ENCODE peak calls at places on chromosomes 7 and 10, in five cellular contexts. K is mammary epithelial cell, N is H1, P is GM23338, B is PC-3. C is an unnamed sample.

GRCh38 chr10:63525021-63525420 is 3.8 kb downstream of the REEP3 start:
- DNase-seq in P (no peak), N (no peak), B (peak), K (no peak), C (no peak)

GRCh38 chr10:120570418-120570817 is 113.4 kb downstream of the PLPP4 start:
- DNase-seq in N (no peak), B (no peak), P (no peak), K (no peak), C (no peak)

GRCh38 chr10:43071881-43072650 is 4.8 kb upstream of the RET start:
- DNase-seq in P (no peak), B (no peak), N (no peak), K (no peak), C (no peak)

GRCh38 chr7:147509052-147509480 is 1081.5 kb upstream of the C7orf33 start:
- DNase-seq in K (peak), P (no peak), B (peak), N (no peak), C (peak)

GRCh38 chr10:17989908-17990767 is 38.4 kb downstream of the SLC39A12 start:
- DNase-seq in N (no peak), K (peak), B (peak), P (no peak), C (peak)

GRCh38 chr7:45100761-45101480 is 10.6 kb downstream of the TBRG4 start:
- DNase-seq in N (no peak), K (no peak), P (no peak), B (no peak), C (no peak)

GRCh38 chr10:131858583-131859340 is 42.0 kb upstream of the PPP2R2D start:
- DNase-seq in K (no peak), B (no peak), P (no peak), N (peak), C (no peak)

GRCh38 chr7:84149573-84149972 is 45.0 kb downstream of the SEMA3A start:
- DNase-seq in N (no peak), K (no peak), B (no peak), P (no peak), C (no peak)

GRCh38 chr10:70850097-70850496 is 34.3 kb downstream of the SGPL1 start:
- DNase-seq in P (no peak), K (no peak), N (no peak), B (no peak), C (peak)

GRCh38 chr10:29535012-29535777 is 99.6 kb downstream of the SVIL start:
- DNase-seq in P (peak), B (peak), K (peak), N (peak), C (peak)

GRCh38 chr7:51160990-51161615 is 155.5 kb downstream of the COBL start:
- DNase-seq in N (peak), K (peak), P (peak), B (peak), C (peak)

GRCh38 chr10:4781955-4782354 is 44.1 kb upstream of the AKR1E2 start:
- DNase-seq in P (no peak), N (no peak), K (peak), B (no peak), C (no peak)

GRCh38 chr10:111298031-111298430 is 221.2 kb downstream of the ADRA2A start:
- DNase-seq in B (no peak), N (no peak), P (no peak), K (no peak), C (no peak)

GRCh38 chr7:29866490-29866930 is 60.2 kb downstream of the WIPF3 start:
- DNase-seq in B (no peak), P (no peak), K (no peak), N (no peak), C (peak)

GRCh38 chr7:148031019-148031418 is 559.5 kb upstream of the C7orf33 start:
- DNase-seq in P (no peak), N (no peak), B (no peak), K (no peak), C (no peak)

GRCh38 chr7:27148031-27148775 is 629 bp upstream of the HOXA6 start:
- DNase-seq in P (peak), N (peak), K (peak), B (peak), C (no peak)

GRCh38 chr7:72007018-72007417 is 405.1 kb downstream of the CALN1 start:
- DNase-seq in P (no peak), B (no peak), K (no peak), N (no peak), C (no peak)

GRCh38 chr10:106609867-106610266 is 554.6 kb downstream of the SORCS1 start:
- DNase-seq in B (peak), K (peak), P (peak), N (no peak), C (no peak)

GRCh38 chr7:149050941-149051340 is 22.6 kb upstream of the PDIA4 start:
- DNase-seq in B (no peak), P (no peak), K (peak), N (no peak), C (peak)

GRCh38 chr10:24784061-24784460 is 60.4 kb upstream of the ARHGAP21 start:
- DNase-seq in N (no peak), B (no peak), K (peak), P (no peak), C (no peak)

GRCh38 chr10:28991326-28991725 is 297.5 kb upstream of the LYZL1 start:
- DNase-seq in B (peak), N (no peak), K (peak), P (no peak), C (peak)

GRCh38 chr10:122147731-122148130 is 123.4 kb upstream of the BTBD16 start:
- DNase-seq in N (no peak), B (no peak), K (no peak), P (no peak), C (peak)

GRCh38 chr10:52229271-52229931 is 84.7 kb upstream of the DKK1 start:
- DNase-seq in K (peak), B (peak), P (no peak), N (no peak), C (peak)

GRCh38 chr10:12350925-12351324 is 1.6 kb downstream of the CAMK1D start:
- DNase-seq in B (no peak), P (no peak), K (no peak), N (no peak), C (no peak)

GRCh38 chr10:75021851-75022250 is 89.6 kb upstream of the SAMD8 start:
- DNase-seq in K (no peak), N (no peak), B (peak), P (no peak), C (no peak)

GRCh38 chr7:96075510-96076349 is 246.2 kb downstream of the SLC25A13 start:
- DNase-seq in K (peak), N (peak), P (peak), B (peak), C (peak)

GRCh38 chr10:90885176-90885575 is 13.4 kb downstream of the RPP30 start:
- DNase-seq in N (no peak), P (no peak), B (peak), K (peak), C (peak)

GRCh38 chr7:11935905-11936304 is 103.9 kb upstream of the THSD7A start:
- DNase-seq in K (peak), N (no peak), B (peak), P (no peak), C (no peak)

GRCh38 chr7:27031289-27032172 is 64.3 kb downstream of the HOXA1 start:
- DNase-seq in P (no peak), N (no peak), K (peak), B (peak), C (peak)

GRCh38 chr10:4141471-4141870 is 356.5 kb upstream of the KLF6 start:
- DNase-seq in P (peak), B (no peak), N (no peak), K (peak), C (peak)

GRCh38 chr10:132057191-132057681 is 8.5 kb upstream of the JAKMIP3 start:
- DNase-seq in K (no peak), N (no peak), B (no peak), P (no peak), C (no peak)

GRCh38 chr10:49174261-49174925 is 13.8 kb downstream of the TMEM273 start:
- DNase-seq in K (no peak), B (no peak), N (peak), P (no peak), C (no peak)

GRCh38 chr7:77415822-77416620 is at the start of gene GSAP:
- DNase-seq in B (peak), N (peak), K (peak), P (peak), C (peak)

GRCh38 chr7:157444011-157444842 is 107.4 kb downstream of the DNAJB6 start:
- DNase-seq in K (no peak), N (peak), P (no peak), B (no peak), C (no peak)

GRCh38 chr7:137648166-137648565 is 198.6 kb downstream of the DGKI start:
- DNase-seq in K (peak), B (no peak), P (no peak), N (no peak), C (no peak)

GRCh38 chr7:118214833-118215182 is 9.7 kb upstream of the ANKRD7 start:
- DNase-seq in B (no peak), K (no peak), P (no peak), N (no peak), C (no peak)

GRCh38 chr7:129780257-129781127 is 169.0 kb downstream of the NRF1 start:
- DNase-seq in P (peak), B (peak), K (peak), N (peak), C (no peak)
- TF ChIP-seq EZH2 in P (no peak), B (no peak), K (no peak), N (no peak), C (peak)

GRCh38 chr7:20796565-20796964 is 9.9 kb upstream of the SP8 start:
- DNase-seq in P (no peak), B (no peak), K (no peak), N (no peak), C (no peak)

GRCh38 chr7:20798081-20798693 is 11.5 kb upstream of the SP8 start:
- DNase-seq in K (peak), P (peak), N (peak), B (peak), C (no peak)

GRCh38 chr7:20799566-20800377 is 13.1 kb upstream of the SP8 start:
- DNase-seq in K (no peak), B (no peak), P (peak), N (no peak), C (no peak)

GRCh38 chr7:20797174-20798080 is 10.7 kb upstream of the SP8 start:
- DNase-seq in K (peak), N (peak), B (no peak), P (peak), C (no peak)

GRCh38 chr7:20798694-20799121 is 12.0 kb upstream of the SP8 start:
- DNase-seq in K (no peak), P (peak), B (no peak), N (peak), C (no peak)
- TF ChIP-seq EZH2 in K (no peak), P (no peak), B (no peak), N (no peak), C (peak)

DNA sequence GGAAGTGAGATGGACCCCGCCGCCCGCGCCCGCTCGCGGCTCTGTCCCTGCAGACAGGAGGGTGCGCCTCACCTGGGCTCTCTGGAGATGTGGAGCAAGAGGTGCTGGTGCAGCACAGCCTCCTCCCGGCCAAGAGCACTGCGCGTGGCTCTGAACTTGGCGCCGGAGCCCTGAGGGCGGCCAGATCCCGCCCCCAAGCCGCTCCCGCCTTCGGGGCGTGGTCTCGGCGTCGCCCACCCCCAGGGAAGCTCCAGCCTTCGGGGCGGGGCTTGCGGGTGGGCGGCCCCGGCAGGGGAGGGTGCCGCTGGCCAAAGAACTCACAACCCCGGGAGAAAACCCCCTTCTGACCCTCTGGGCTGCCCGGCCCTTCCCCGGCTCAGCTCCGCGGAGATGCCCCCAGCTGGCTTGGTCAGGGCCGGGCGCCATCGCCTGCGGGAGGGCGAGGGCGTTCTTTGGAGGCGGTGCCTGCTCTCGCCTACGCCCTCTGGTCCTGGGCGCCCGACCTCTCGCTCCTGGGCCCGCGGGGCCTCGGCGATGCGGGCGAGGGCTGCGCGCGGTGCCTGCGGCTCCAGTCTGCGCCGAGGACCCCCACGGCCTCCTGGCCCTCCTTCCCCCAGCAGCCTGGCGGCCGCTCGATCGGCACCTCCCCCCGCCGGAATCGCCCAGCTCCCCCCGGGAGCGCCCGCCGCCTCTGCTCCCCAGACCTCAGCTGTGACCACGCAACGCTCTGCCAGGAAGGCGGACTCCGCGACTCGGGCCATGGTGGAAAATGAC is at the start of gene ZNF488:
- DNase-seq in P (peak), B (peak), K (peak), N (peak), C (peak)
- TF ChIP-seq EZH2 in P (no peak), B (no peak), K (no peak), N (no peak), C (no peak)

GRCh38 chr10:100742067-100742771 is 3.2 kb upstream of the PAX2 start:
- DNase-seq in P (peak), B (no peak), K (no peak), N (peak), C (no peak)
- TF ChIP-seq EZH2 in P (peak), B (peak), K (peak), N (peak), C (peak)

GRCh38 chr10:19576576-19576975 is 239.7 kb upstream of the PLXDC2 start:
- DNase-seq in N (no peak), P (no peak), K (no peak), B (no peak), C (no peak)
- TF ChIP-seq EZH2 in N (no peak), P (no peak), K (no peak), B (no peak), C (no peak)

DNA sequence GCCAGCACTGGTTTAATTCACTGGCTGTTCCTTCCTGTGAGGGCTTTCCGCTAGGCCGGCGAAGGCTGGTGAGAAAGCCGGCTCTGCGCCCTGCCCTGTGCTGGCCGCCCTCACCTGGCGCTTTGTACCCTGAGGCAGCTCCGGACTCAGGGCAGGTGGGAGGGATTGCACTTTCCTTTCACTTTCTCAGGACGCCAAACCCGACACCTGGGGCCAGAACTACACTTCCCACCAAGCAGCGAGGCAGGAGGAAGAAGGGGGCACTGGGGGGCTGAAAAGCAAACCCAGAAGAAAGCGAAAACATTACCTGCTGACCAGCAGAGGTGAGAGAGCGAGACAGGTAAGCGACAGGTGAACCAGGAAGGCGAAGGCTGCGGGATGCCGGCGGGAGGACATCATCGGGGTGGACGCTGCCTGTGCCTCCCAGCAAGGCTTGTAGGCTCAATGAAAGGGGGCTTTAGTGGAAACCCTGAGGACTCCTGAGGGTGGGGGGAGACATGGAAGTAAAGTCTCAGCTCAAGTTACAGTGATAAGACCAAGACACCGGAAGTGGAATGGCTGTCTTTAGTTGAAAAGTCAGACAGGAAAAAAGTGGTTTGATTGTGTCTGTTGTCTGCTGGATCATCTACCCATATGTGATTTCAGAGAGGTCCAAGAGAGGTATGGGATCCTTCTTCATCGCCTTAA is at the start of gene RAB19:
- DNase-seq in B (peak), N (peak), P (peak), K (peak), C (no peak)
- TF ChIP-seq EZH2 in B (no peak), N (no peak), P (no peak), K (no peak), C (no peak)

GRCh38 chr10:72756674-72757385 is 64.9 kb downstream of the MCU start:
- DNase-seq in K (no peak), B (no peak), P (peak), N (no peak), C (peak)
- TF ChIP-seq EZH2 in K (no peak), B (no peak), P (no peak), N (no peak), C (no peak)

GRCh38 chr7:47537716-47538640 is 43.9 kb downstream of the TNS3 start:
- DNase-seq in K (no peak), N (no peak), B (no peak), P (peak), C (peak)
- TF ChIP-seq EZH2 in K (no peak), N (no peak), B (no peak), P (no peak), C (no peak)

GRCh38 chr7:75642810-75643486 is 95.8 kb downstream of the HIP1 start:
- DNase-seq in K (peak), N (peak), B (peak), P (peak), C (peak)

GRCh38 chr7:75637854-75638606 is 100.7 kb downstream of the HIP1 start:
- DNase-seq in P (peak), K (no peak), N (no peak), B (no peak), C (no peak)

GRCh38 chr7:75638607-75639070 is 100.1 kb downstream of the HIP1 start:
- DNase-seq in K (peak), N (peak), B (peak), P (peak), C (no peak)

GRCh38 chr7:75639893-75640600 is 98.7 kb downstream of the HIP1 start:
- DNase-seq in N (peak), B (peak), P (no peak), K (no peak), C (no peak)

GRCh38 chr7:75639071-75639892 is 99.5 kb downstream of the HIP1 start:
- DNase-seq in P (peak), B (peak), N (peak), K (peak), C (peak)
- TF ChIP-seq EZH2 in P (no peak), B (no peak), N (no peak), K (no peak), C (no peak)